ENCODE peak calls at places on chromosomes 2 and 18, in four cellular contexts. One of them, this sample, is unnamed. For H3K4me1, the result is how much of the 10 kb centered on the place peaks cover.

GRCh38 chr2:241898681-241899270 is 29.2 kb downstream of the RTP5 start:
- DNase-seq in uterus: peak
- DNase-seq in mammary epithelial cell: no peak
- DNase-seq in left lung: peak
- DNase-seq in this sample: peak

GRCh38 chr2:19536136-19536535 is 177.7 kb upstream of the OSR1 start:
- DNase-seq in uterus: no peak
- DNase-seq in mammary epithelial cell: peak
- DNase-seq in left lung: no peak
- DNase-seq in this sample: no peak

GRCh38 chr2:108491848-108492247 is 42.4 kb upstream of the LIMS1 start:
- DNase-seq in uterus: no peak
- DNase-seq in mammary epithelial cell: no peak
- DNase-seq in left lung: no peak
- DNase-seq in this sample: no peak

GRCh38 chr2:113039675-113040074 is 13.0 kb downstream of the IL36B start:
- DNase-seq in uterus: no peak
- DNase-seq in mammary epithelial cell: no peak
- DNase-seq in left lung: no peak
- DNase-seq in this sample: no peak

GRCh38 chr2:240986787-240987411 is 11.5 kb upstream of the SNED1 start:
- DNase-seq in left lung: peak
- DNase-seq in uterus: peak
- DNase-seq in mammary epithelial cell: no peak
- DNase-seq in this sample: peak

GRCh38 chr2:150357770-150358467 is 129.5 kb downstream of the RND3 start:
- DNase-seq in mammary epithelial cell: peak
- DNase-seq in uterus: no peak
- DNase-seq in left lung: no peak
- DNase-seq in this sample: no peak

GRCh38 chr2:183232161-183232865 is 108.1 kb downstream of the NUP35 start:
- DNase-seq in mammary epithelial cell: no peak
- DNase-seq in uterus: no peak
- DNase-seq in left lung: no peak
- DNase-seq in this sample: no peak

GRCh38 chr2:152716805-152717241 is 438 bp downstream of the PRPF40A start:
- DNase-seq in uterus: peak
- DNase-seq in left lung: peak
- DNase-seq in mammary epithelial cell: no peak
- DNase-seq in this sample: no peak

GRCh38 chr2:126707191-126707590 is 51.2 kb downstream of the GYPC start:
- DNase-seq in uterus: no peak
- DNase-seq in left lung: no peak
- DNase-seq in mammary epithelial cell: no peak
- DNase-seq in this sample: no peak

GRCh38 chr2:109299466-109299865 is 170.5 kb downstream of the SH3RF3 start:
- DNase-seq in mammary epithelial cell: no peak
- DNase-seq in uterus: no peak
- DNase-seq in left lung: no peak
- DNase-seq in this sample: no peak

GRCh38 chr2:73268368-73268830 is 15.9 kb downstream of the FBXO41 start:
- DNase-seq in left lung: peak
- DNase-seq in mammary epithelial cell: no peak
- DNase-seq in uterus: no peak
- DNase-seq in this sample: no peak

GRCh38 chr2:73269686-73270465 is 14.4 kb downstream of the FBXO41 start:
- DNase-seq in uterus: no peak
- DNase-seq in mammary epithelial cell: no peak
- DNase-seq in left lung: no peak
- DNase-seq in this sample: no peak

GRCh38 chr2:73267008-73267407 is 17.3 kb downstream of the FBXO41 start:
- DNase-seq in left lung: no peak
- DNase-seq in mammary epithelial cell: no peak
- DNase-seq in uterus: no peak
- DNase-seq in this sample: no peak

GRCh38 chr2:73266061-73266891 is 18.0 kb downstream of the FBXO41 start:
- DNase-seq in mammary epithelial cell: no peak
- DNase-seq in uterus: no peak
- DNase-seq in left lung: peak
- DNase-seq in this sample: no peak

GRCh38 chr2:73268831-73269685 is 15.2 kb downstream of the FBXO41 start:
- DNase-seq in left lung: peak
- DNase-seq in mammary epithelial cell: peak
- DNase-seq in uterus: no peak
- DNase-seq in this sample: no peak
- TF ChIP-seq CTCF in left lung: no peak
- TF ChIP-seq CTCF in mammary epithelial cell: peak
- TF ChIP-seq CTCF in uterus: no peak
- TF ChIP-seq CTCF in this sample: no peak

DNA sequence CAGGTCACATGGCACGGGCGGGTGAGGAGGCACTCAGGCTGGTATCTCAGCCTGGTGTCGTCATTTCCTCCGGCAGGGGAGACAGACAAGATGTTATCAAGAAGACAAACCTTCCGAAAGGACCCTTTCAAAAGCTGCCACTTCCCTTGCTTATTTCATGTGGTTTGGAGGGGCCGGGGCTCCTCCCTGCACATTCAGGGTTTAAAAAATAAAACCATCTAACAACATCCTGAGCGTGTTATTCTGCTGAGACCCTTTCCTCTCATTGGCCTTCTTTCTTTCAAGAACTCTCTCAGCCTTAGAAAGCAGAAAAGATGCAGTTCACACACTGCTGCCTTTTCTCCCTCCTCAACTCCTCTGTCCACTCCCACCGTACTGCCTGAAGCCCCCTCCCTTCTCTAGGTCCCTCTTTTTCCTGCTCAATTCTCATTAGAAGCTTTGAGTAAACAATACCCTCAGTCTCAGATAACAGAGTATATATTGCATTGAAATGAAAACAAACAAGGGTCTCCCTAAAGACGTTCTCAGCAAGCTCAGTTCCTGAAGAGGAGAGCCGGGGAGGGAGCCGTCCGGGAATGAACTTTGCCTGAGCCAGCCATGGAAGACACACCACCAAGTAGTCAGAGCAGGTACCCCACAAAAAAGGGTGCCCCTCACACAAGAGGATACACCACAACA is 9.8 kb downstream of the SMAD7 start:
- DNase-seq in left lung: no peak
- DNase-seq in mammary epithelial cell: no peak
- DNase-seq in uterus: no peak
- DNase-seq in this sample: no peak
- H3K4me3 ChIP-seq in left lung: peak
- H3K4me3 ChIP-seq in mammary epithelial cell: no peak
- H3K4me3 ChIP-seq in uterus: no peak
- H3K4me3 ChIP-seq in this sample: peak

DNA sequence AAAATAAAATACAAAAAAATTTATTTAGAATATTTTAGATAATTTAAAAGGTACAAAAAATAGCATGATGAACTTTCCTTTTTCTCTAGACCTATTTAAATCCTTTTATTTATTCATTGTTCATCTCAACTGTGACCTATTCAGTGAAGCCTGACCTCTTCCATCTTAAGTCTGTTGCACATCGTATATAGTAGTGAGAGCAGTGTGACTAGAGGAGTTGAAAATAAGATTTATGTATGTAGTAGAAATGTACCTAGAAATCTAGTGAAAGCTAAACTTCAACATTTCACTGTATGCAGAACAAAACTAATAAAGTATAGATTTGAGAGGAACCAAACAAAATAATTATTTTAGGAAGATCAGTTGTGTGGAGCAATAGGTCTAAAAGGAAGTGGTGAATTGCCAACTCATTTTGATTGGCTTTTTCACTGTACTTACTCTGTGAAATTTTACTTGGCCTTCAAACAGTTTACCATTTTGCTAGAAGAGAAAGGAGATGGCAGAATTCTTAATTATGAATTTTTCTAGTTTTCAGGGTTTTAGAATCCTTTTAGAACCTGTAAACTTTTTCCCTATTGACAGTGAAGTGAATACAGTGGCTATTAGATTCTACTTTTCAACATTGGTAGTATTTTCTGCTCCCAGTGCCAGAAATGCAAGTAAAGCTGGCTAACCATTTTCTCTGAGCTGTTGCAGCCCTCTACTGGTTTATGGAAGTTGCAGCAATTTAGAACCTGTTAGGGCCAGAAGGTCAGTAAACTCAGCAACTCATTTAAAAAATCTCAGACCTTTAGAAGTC is 11.1 kb downstream of the ANKRD12 start:
- DNase-seq in mammary epithelial cell: peak
- DNase-seq in left lung: no peak
- DNase-seq in uterus: peak
- DNase-seq in this sample: no peak
- H3K4me1 ChIP-seq in mammary epithelial cell: under half
- H3K4me1 ChIP-seq in left lung: half or more
- H3K4me1 ChIP-seq in uterus: under half
- H3K4me1 ChIP-seq in this sample: half or more

DNA sequence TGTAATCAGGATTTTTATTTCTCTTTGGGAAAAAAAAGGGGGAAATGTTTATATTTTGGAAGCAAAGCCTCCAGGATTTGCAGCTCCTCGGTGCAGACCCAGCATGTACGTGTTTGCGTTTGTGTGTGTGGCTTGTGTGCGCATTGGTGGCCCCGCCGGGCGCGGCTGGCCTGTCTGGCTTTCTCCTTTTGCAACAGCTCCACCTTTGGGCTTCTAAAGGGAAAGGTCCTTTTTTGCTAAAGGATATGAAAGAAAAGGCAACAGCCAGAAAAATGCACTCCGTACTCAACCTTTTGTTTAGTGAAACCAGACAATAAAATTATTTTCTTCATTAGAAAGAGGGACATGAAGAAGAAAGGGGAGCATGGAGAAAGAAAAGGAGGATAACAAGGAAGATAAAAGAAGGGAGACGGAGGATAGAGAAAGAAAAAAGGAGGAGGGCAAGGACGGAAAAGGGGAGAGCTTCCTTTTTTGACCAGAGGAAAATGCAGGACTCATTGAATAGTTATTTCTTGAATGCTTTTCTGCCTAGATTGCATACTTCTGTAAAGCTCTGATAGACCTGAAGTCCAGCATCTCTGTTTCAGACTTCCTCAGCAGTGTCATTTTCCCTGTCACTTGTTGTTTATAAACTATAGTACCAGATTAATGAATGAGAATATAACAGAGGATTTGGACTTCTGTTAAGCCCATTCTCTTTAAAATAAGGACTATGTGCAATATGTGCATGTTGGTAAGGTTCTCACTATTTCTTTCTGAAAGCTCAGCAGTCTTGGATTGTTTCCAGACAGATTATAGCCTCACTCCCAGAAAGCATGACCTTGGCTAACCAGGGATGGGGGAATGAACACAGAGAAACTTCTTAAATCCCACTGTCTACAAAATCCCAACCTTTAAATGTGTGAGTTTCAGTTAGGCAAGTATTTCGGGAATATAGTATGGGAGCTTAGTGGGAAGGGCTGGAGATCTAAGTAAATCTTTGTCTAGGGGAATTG is 563.1 kb upstream of the PIK3C3 start:
- DNase-seq in left lung: peak
- DNase-seq in mammary epithelial cell: peak
- DNase-seq in uterus: no peak
- DNase-seq in this sample: peak
- TF ChIP-seq CTCF in left lung: no peak
- TF ChIP-seq CTCF in mammary epithelial cell: peak
- TF ChIP-seq CTCF in uterus: no peak
- TF ChIP-seq CTCF in this sample: peak

GRCh38 chr2:237924164-237924534 is 42.7 kb upstream of the UBE2F start:
- DNase-seq in left lung: no peak
- DNase-seq in uterus: no peak
- DNase-seq in mammary epithelial cell: no peak
- DNase-seq in this sample: no peak

GRCh38 chr2:237920673-237921072 is 46.1 kb upstream of the UBE2F start:
- DNase-seq in mammary epithelial cell: no peak
- DNase-seq in left lung: no peak
- DNase-seq in uterus: no peak
- DNase-seq in this sample: no peak

GRCh38 chr2:237921967-237922492 is 44.8 kb upstream of the UBE2F start:
- DNase-seq in left lung: no peak
- DNase-seq in mammary epithelial cell: no peak
- DNase-seq in uterus: no peak
- DNase-seq in this sample: no peak

GRCh38 chr2:237923507-237924163 is 43.2 kb upstream of the UBE2F start:
- DNase-seq in uterus: peak
- DNase-seq in left lung: peak
- DNase-seq in mammary epithelial cell: peak
- DNase-seq in this sample: peak

GRCh38 chr2:237922641-237923361 is 44.0 kb upstream of the UBE2F start:
- DNase-seq in uterus: peak
- DNase-seq in left lung: no peak
- DNase-seq in mammary epithelial cell: peak
- DNase-seq in this sample: no peak
- H3K4me3 ChIP-seq in uterus: no peak
- H3K4me3 ChIP-seq in left lung: no peak
- H3K4me3 ChIP-seq in mammary epithelial cell: no peak
- H3K4me3 ChIP-seq in this sample: peak

GRCh38 chr2:170823800-170824153 is 7.1 kb downstream of the GAD1 start:
- DNase-seq in uterus: no peak
- DNase-seq in mammary epithelial cell: no peak
- DNase-seq in left lung: no peak
- DNase-seq in this sample: no peak

GRCh38 chr2:170822885-170823799 is 6.5 kb downstream of the GAD1 start:
- DNase-seq in left lung: no peak
- DNase-seq in mammary epithelial cell: no peak
- DNase-seq in uterus: no peak
- DNase-seq in this sample: no peak

GRCh38 chr2:170821631-170822291 is 5.1 kb downstream of the GAD1 start:
- DNase-seq in left lung: no peak
- DNase-seq in mammary epithelial cell: no peak
- DNase-seq in uterus: no peak
- DNase-seq in this sample: no peak

GRCh38 chr2:170820647-170821630 is 4.3 kb downstream of the GAD1 start:
- DNase-seq in uterus: no peak
- DNase-seq in left lung: no peak
- DNase-seq in mammary epithelial cell: no peak
- DNase-seq in this sample: no peak

GRCh38 chr2:170822292-170822884 is 5.7 kb downstream of the GAD1 start:
- DNase-seq in mammary epithelial cell: no peak
- DNase-seq in uterus: no peak
- DNase-seq in left lung: no peak
- DNase-seq in this sample: no peak
- H3K4me1 ChIP-seq in mammary epithelial cell: under half
- H3K4me1 ChIP-seq in uterus: under half
- H3K4me1 ChIP-seq in left lung: half or more
- H3K4me1 ChIP-seq in this sample: half or more

This sample was measured in lower lobe of right lung.